ENCODE peak calls at places on chromosomes 7 and 10, in five cellular contexts. P is epithelial cell of proximal tubule, C is erythroblast, F is anterior cingulate cortex, A is ELF-1. Y is an unnamed sample.

GRCh38 chr7:127514499-127514898 is 70.9 kb downstream of the GCC1 start:
- DNase-seq in P (no peak), F (no peak), A (no peak), C (peak), Y (no peak)

GRCh38 chr10:69056129-69056528 is 31.8 kb upstream of the SRGN start:
- DNase-seq in P (no peak), C (no peak), A (no peak), F (no peak), Y (no peak)

GRCh38 chr7:156639426-156640256 is 933 bp upstream of the RNF32 start:
- DNase-seq in P (no peak), C (no peak), A (no peak), F (no peak), Y (no peak)

GRCh38 chr7:149248777-149249176 is 9.3 kb downstream of the ZNF212 start:
- DNase-seq in A (no peak), C (no peak), F (no peak), P (no peak), Y (no peak)

GRCh38 chr7:74134117-74134539 is 40.0 kb upstream of the EIF4H start:
- DNase-seq in C (peak), P (no peak), A (no peak), F (no peak), Y (no peak)

GRCh38 chr10:127919418-127920191 is 12.7 kb downstream of the PTPRE start:
- DNase-seq in C (no peak), F (peak), A (no peak), P (no peak), Y (no peak)

GRCh38 chr7:33632322-33632721 is 273.0 kb upstream of the BMPER start:
- DNase-seq in A (no peak), F (no peak), P (no peak), C (no peak), Y (no peak)

GRCh38 chr7:96449094-96449493 is 127.2 kb upstream of the SLC25A13 start:
- DNase-seq in P (no peak), A (peak), C (no peak), F (no peak), Y (no peak)

GRCh38 chr7:136652635-136653370 is 215.6 kb upstream of the CHRM2 start:
- DNase-seq in F (no peak), P (no peak), A (no peak), C (no peak), Y (no peak)

GRCh38 chr10:119449760-119450461 is 92.6 kb downstream of the RGS10 start:
- DNase-seq in P (no peak), A (no peak), C (no peak), F (no peak), Y (no peak)

GRCh38 chr10:118751272-118751671 is 3.5 kb downstream of the CACUL1 start:
- DNase-seq in A (no peak), P (no peak), F (no peak), C (no peak), Y (no peak)

GRCh38 chr10:13930123-13930522 is 343.4 kb downstream of the PRPF18 start:
- DNase-seq in C (peak), F (no peak), A (peak), P (no peak), Y (no peak)

GRCh38 chr10:59839576-59839975 is 66.8 kb downstream of the CCDC6 start:
- DNase-seq in P (no peak), F (no peak), A (no peak), C (no peak), Y (no peak)

GRCh38 chr10:120115959-120116358 is 223.4 kb downstream of the SEC23IP start:
- DNase-seq in F (no peak), C (no peak), A (no peak), P (peak), Y (no peak)

GRCh38 chr10:14329609-14330246 is 996 bp downstream of the FRMD4A start:
- DNase-seq in C (no peak), A (peak), F (peak), P (no peak), Y (peak)

GRCh38 chr7:79290841-79291497 is 162.5 kb downstream of the MAGI2 start:
- DNase-seq in P (no peak), F (no peak), A (no peak), C (no peak), Y (no peak)

GRCh38 chr10:105044902-105045301 is 403.8 kb downstream of the SORCS3 start:
- DNase-seq in A (no peak), F (no peak), P (no peak), C (no peak), Y (no peak)

GRCh38 chr10:132449051-132449825 is 52.2 kb downstream of the PWWP2B start:
- DNase-seq in A (no peak), F (no peak), C (no peak), P (no peak), Y (no peak)

GRCh38 chr7:41448104-41448503 is 254.8 kb downstream of the INHBA start:
- DNase-seq in C (no peak), F (no peak), A (no peak), P (no peak), Y (no peak)